ENCODE peak calls at places on chromosome 6, in nine cellular contexts. B is H54, X is adrenal gland, F is upper lobe of left lung, Q is ovary, R is transverse colon, Z is uterus, V is IMR-90, W is breast epithelium. T is an unnamed sample.

GRCh38 chr6:114058435-114058834 is 87.5 kb upstream of the HDAC2 start:
- DNase-seq in V (no peak), X (no peak), W (no peak), B (no peak), R (no peak), Z (no peak), F (no peak), Q (no peak), T (no peak)

GRCh38 chr6:12175626-12176025 is 114.5 kb upstream of the EDN1 start:
- DNase-seq in W (no peak), Q (no peak), V (no peak), F (no peak), R (no peak), X (no peak), Z (no peak), B (no peak), T (no peak)

GRCh38 chr6:108294787-108295625 is at the start of gene AFG1L:
- DNase-seq in Q (peak; percentile 91), V (peak; percentile 80), X (peak; percentile 96), R (peak; percentile 94), F (peak; percentile 98), B (peak; percentile 70), Z (peak; percentile 90), W (peak; percentile 89), T (peak; percentile 97)

GRCh38 chr6:129131282-129131681 is 248.3 kb downstream of the LAMA2 start:
- DNase-seq in Z (peak; percentile 38), X (peak; percentile 57), R (no peak), F (no peak), W (peak; percentile 45), V (no peak), B (no peak), Q (no peak), T (peak; percentile 57)

GRCh38 chr6:22886881-22887581 is 317.7 kb downstream of the HDGFL1 start:
- DNase-seq in F (no peak), Z (no peak), W (no peak), Q (no peak), X (no peak), B (no peak), R (no peak), V (peak; percentile 54), T (no peak)

GRCh38 chr6:136593748-136594490 is 43.7 kb upstream of the MAP7 start:
- DNase-seq in B (peak; percentile 36), X (peak; percentile 76), V (peak; percentile 100), W (no peak), R (peak; percentile 17), F (no peak), Z (no peak), Q (no peak), T (no peak)

GRCh38 chr6:90413867-90414266 is 117.2 kb upstream of the BACH2 start:
- DNase-seq in Z (no peak), W (no peak), Q (peak; percentile 64), R (peak; percentile 33), B (no peak), F (no peak), X (no peak), V (peak; percentile 12), T (no peak)

GRCh38 chr6:50849016-50849748 is 30.5 kb downstream of the TFAP2B start:
- DNase-seq in Q (no peak), X (no peak), R (no peak), Z (no peak), F (peak; percentile 33), W (no peak), V (no peak), B (no peak), T (no peak)

GRCh38 chr6:53795702-53796450 is 1.1 kb downstream of the LRRC1 start:
- DNase-seq in V (peak; percentile 28), B (no peak), Q (peak; percentile 35), Z (peak; percentile 20), X (peak; percentile 74), F (peak; percentile 88), W (no peak), R (peak; percentile 58), T (peak; percentile 35)

GRCh38 chr6:25034477-25034876 is 98.7 kb upstream of the RIPOR2 start:
- DNase-seq in W (no peak), F (no peak), V (no peak), R (no peak), Q (no peak), Z (no peak), B (no peak), X (no peak), T (no peak)

GRCh38 chr6:146177785-146178184 is 148.9 kb downstream of the GRM1 start:
- DNase-seq in V (no peak), Z (no peak), W (no peak), Q (no peak), F (no peak), B (no peak), R (no peak), X (no peak), T (no peak)

GRCh38 chr6:7624781-7625710 is 35.0 kb downstream of the SNRNP48 start:
- DNase-seq in Q (no peak), R (no peak), W (no peak), X (no peak), F (no peak), B (no peak), V (no peak), Z (no peak), T (no peak)

DNA sequence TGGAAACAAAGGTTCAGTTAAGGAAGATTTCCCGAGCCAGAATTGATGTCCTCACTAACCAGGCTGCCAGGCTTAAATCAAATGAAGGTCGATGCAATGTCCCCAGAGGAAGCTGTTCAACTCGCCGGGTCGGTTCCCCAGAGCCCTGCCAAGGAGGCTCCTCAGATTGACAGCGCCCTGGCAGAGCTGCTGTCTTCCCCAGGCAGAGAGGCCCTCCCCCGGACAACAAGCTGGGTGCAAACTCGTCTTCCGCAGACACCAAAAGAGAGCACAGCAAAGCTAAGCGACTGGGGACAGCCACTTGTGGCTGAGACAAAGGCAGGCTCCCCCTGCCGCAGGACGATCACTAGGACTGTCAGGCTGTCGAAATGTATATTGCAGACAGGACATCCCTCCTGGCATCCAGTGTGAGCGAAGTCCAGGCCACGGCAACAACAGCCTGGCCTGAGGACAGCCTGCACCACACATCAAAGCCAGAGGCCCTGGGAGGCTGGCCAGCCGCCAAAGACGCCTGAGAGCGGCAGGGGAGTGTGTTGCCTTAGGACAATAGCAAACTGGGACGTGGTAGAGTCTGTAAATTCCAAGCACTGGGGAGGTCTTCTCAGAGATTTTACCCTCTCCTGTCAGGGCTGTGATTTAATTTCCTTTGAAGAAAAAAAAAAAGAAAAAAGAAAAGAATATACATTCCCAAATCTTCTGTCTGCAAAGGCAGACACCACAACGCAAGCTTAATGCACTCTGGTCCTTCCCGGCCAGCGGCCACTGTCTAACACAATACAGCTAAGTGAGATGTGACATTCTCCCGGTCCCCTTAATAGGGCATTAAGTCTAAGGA is 99.1 kb downstream of the HIVEP2 start:
- DNase-seq in Z (peak; percentile 75), F (peak; percentile 92), V (peak; percentile 70), W (peak; percentile 63), Q (peak; percentile 88), X (peak; percentile 96), B (no peak), R (peak; percentile 90), T (peak; percentile 91)
- TF ChIP-seq POLR2A in Z (no peak), F (peak; percentile 32), V (peak; percentile 0), W (no peak), Q (no peak), X (no peak), B (peak; percentile 8), R (peak; percentile 54), T (no peak)

DNA sequence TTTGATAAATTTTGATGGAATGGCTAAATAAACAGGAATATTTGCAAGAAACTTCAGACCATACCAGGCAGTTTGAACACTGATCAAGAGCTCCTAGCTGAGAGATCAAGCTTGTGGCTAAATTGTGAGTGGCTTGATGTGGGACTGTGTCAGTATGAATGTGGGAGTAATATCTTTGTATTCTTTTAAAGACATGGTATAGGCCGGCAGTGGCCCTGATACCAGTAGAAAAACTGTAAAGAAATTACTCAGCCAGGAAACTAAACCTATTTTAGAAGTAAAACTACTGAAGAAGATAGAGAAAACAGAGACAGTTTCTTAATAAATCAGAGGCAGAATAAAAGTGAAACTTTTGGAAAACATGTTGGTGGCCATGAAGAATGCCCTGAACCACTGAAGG is 608.4 kb upstream of the SYNCRIP start:
- DNase-seq in B (no peak), W (no peak), V (no peak), F (no peak), X (no peak), Z (no peak), Q (no peak), R (no peak), T (no peak)
- TF ChIP-seq POLR2A in B (no peak), W (no peak), V (no peak), F (no peak), X (no peak), Z (no peak), Q (no peak), R (no peak), T (no peak)

GRCh38 chr6:17714879-17715860 is 8.4 kb upstream of the NUP153 start:
- DNase-seq in F (no peak), Q (no peak), R (no peak), W (no peak), Z (no peak), V (peak; percentile 98), X (no peak), B (no peak), T (no peak)
- TF ChIP-seq POLR2A in F (no peak), Q (no peak), R (no peak), W (no peak), Z (no peak), V (no peak), X (no peak), B (no peak), T (no peak)

GRCh38 chr6:14108571-14109410 is 8.8 kb upstream of the CD83 start:
- DNase-seq in X (peak; percentile 61), R (peak; percentile 40), V (no peak), W (no peak), B (no peak), Z (no peak), Q (no peak), F (no peak), T (peak; percentile 29)
- TF ChIP-seq POLR2A in X (no peak), R (no peak), V (no peak), W (no peak), B (no peak), Z (no peak), Q (no peak), F (peak; percentile 47), T (no peak)

GRCh38 chr6:158041788-158042187 is 60.1 kb downstream of the SYNJ2 start:
- DNase-seq in X (no peak), F (no peak), Q (no peak), V (no peak), W (no peak), Z (peak; percentile 15), B (no peak), R (no peak), T (no peak)
- TF ChIP-seq POLR2A in X (no peak), F (no peak), Q (no peak), V (peak; percentile 18), W (no peak), Z (no peak), B (no peak), R (no peak), T (no peak)

DNA sequence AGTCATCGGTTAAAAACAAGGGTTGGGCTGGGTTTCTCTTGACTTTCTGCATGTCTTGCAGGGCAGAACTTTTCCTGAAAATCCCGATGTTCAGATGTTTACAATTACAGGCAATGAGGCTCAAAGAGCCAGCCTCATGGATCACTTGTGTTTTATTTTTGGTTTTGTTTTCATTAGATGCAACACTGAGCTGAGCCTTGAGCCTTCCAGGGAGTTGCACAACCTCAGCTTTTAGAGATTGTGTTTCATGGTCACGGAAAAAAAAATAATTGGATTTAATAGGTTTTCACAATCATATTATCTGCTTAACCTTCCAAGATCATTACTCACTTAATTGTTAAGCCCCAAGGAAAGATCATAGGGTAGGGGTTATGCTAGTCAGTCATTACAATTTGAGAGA is 288.1 kb upstream of the PRDM1 start:
- DNase-seq in W (no peak), R (no peak), F (no peak), B (no peak), Q (peak; percentile 41), V (peak; percentile 81), Z (peak; percentile 31), X (peak; percentile 78), T (no peak)
- TF ChIP-seq POLR2A in W (no peak), R (no peak), F (no peak), B (no peak), Q (no peak), V (no peak), Z (no peak), X (no peak), T (no peak)

T was measured in heart left ventricle.